ENCODE peak calls at places on chromosomes 11 and 22, in ten cellular contexts. One of them, this sample, is unnamed.

GRCh38 chr22:31247726-31248125 is 35.6 kb downstream of the LIMK2 start:
- DNase-seq in body of pancreas: no peak
- DNase-seq in IMR-90: no peak
- DNase-seq in ovary: no peak
- DNase-seq in sigmoid colon: no peak
- DNase-seq in A549: no peak
- DNase-seq in HCT116: no peak
- DNase-seq in GM12891: no peak
- DNase-seq in heart left ventricle: no peak
- DNase-seq in testis: no peak
- DNase-seq in this sample: no peak

GRCh38 chr11:16195659-16196058 is 160.7 kb downstream of the SOX6 start:
- DNase-seq in body of pancreas: peak
- DNase-seq in IMR-90: peak
- DNase-seq in ovary: no peak
- DNase-seq in sigmoid colon: no peak
- DNase-seq in A549: peak
- DNase-seq in HCT116: no peak
- DNase-seq in GM12891: no peak
- DNase-seq in heart left ventricle: no peak
- DNase-seq in testis: no peak
- DNase-seq in this sample: no peak

GRCh38 chr11:16393335-16393734 is 37.0 kb upstream of the SOX6 start:
- DNase-seq in body of pancreas: no peak
- DNase-seq in IMR-90: no peak
- DNase-seq in ovary: no peak
- DNase-seq in sigmoid colon: no peak
- DNase-seq in A549: no peak
- DNase-seq in HCT116: no peak
- DNase-seq in GM12891: no peak
- DNase-seq in heart left ventricle: no peak
- DNase-seq in testis: no peak
- DNase-seq in this sample: no peak

GRCh38 chr11:85685131-85685819 is 720 bp downstream of the CCDC89 start:
- DNase-seq in body of pancreas: no peak
- DNase-seq in IMR-90: peak
- DNase-seq in ovary: peak
- DNase-seq in sigmoid colon: peak
- DNase-seq in A549: no peak
- DNase-seq in HCT116: no peak
- DNase-seq in GM12891: no peak
- DNase-seq in heart left ventricle: peak
- DNase-seq in testis: peak
- DNase-seq in this sample: peak

GRCh38 chr11:82747471-82747870 is 13.8 kb upstream of the FAM181B start:
- DNase-seq in body of pancreas: no peak
- DNase-seq in IMR-90: no peak
- DNase-seq in ovary: no peak
- DNase-seq in sigmoid colon: no peak
- DNase-seq in A549: no peak
- DNase-seq in HCT116: no peak
- DNase-seq in GM12891: no peak
- DNase-seq in heart left ventricle: no peak
- DNase-seq in testis: no peak
- DNase-seq in this sample: no peak

GRCh38 chr22:32836286-32836859 is 34.9 kb downstream of the TIMP3 start:
- DNase-seq in body of pancreas: no peak
- DNase-seq in IMR-90: peak
- DNase-seq in ovary: no peak
- DNase-seq in sigmoid colon: no peak
- DNase-seq in A549: peak
- DNase-seq in HCT116: no peak
- DNase-seq in GM12891: peak
- DNase-seq in heart left ventricle: no peak
- DNase-seq in testis: no peak
- DNase-seq in this sample: peak

GRCh38 chr22:22565991-22566390 is 6.9 kb upstream of the PRAME start:
- DNase-seq in body of pancreas: no peak
- DNase-seq in IMR-90: peak
- DNase-seq in ovary: no peak
- DNase-seq in sigmoid colon: no peak
- DNase-seq in A549: peak
- DNase-seq in HCT116: no peak
- DNase-seq in GM12891: no peak
- DNase-seq in heart left ventricle: no peak
- DNase-seq in testis: no peak
- DNase-seq in this sample: no peak

GRCh38 chr11:61922539-61922938 is 5.2 kb upstream of the RAB3IL1 start:
- DNase-seq in body of pancreas: peak
- DNase-seq in IMR-90: peak
- DNase-seq in ovary: peak
- DNase-seq in sigmoid colon: peak
- DNase-seq in A549: no peak
- DNase-seq in HCT116: no peak
- DNase-seq in GM12891: no peak
- DNase-seq in heart left ventricle: peak
- DNase-seq in testis: peak
- DNase-seq in this sample: no peak

GRCh38 chr22:34296456-34296855 is 376.2 kb upstream of the LARGE1 start:
- DNase-seq in body of pancreas: no peak
- DNase-seq in IMR-90: no peak
- DNase-seq in ovary: no peak
- DNase-seq in sigmoid colon: no peak
- DNase-seq in A549: no peak
- DNase-seq in HCT116: no peak
- DNase-seq in GM12891: no peak
- DNase-seq in heart left ventricle: no peak
- DNase-seq in testis: no peak
- DNase-seq in this sample: no peak

GRCh38 chr11:130817608-130817944 is 98.7 kb downstream of the SNX19 start:
- DNase-seq in body of pancreas: peak
- DNase-seq in IMR-90: peak
- DNase-seq in ovary: no peak
- DNase-seq in sigmoid colon: no peak
- DNase-seq in A549: no peak
- DNase-seq in HCT116: no peak
- DNase-seq in GM12891: no peak
- DNase-seq in heart left ventricle: no peak
- DNase-seq in testis: no peak
- DNase-seq in this sample: no peak

GRCh38 chr11:14578551-14578956 is 58.4 kb upstream of the PSMA1 start:
- DNase-seq in body of pancreas: no peak
- DNase-seq in IMR-90: peak
- DNase-seq in ovary: no peak
- DNase-seq in sigmoid colon: no peak
- DNase-seq in A549: peak
- DNase-seq in HCT116: no peak
- DNase-seq in GM12891: no peak
- DNase-seq in heart left ventricle: peak
- DNase-seq in testis: no peak
- DNase-seq in this sample: no peak

GRCh38 chr11:69435161-69435990 is 46.1 kb upstream of the LINC01488 start:
- DNase-seq in body of pancreas: no peak
- DNase-seq in IMR-90: no peak
- DNase-seq in ovary: no peak
- DNase-seq in sigmoid colon: peak
- DNase-seq in A549: no peak
- DNase-seq in HCT116: no peak
- DNase-seq in GM12891: no peak
- DNase-seq in heart left ventricle: no peak
- DNase-seq in testis: no peak
- DNase-seq in this sample: no peak

GRCh38 chr11:86800076-86800955 is at the start of gene PRSS23:
- DNase-seq in body of pancreas: peak
- DNase-seq in IMR-90: peak
- DNase-seq in ovary: peak
- DNase-seq in sigmoid colon: peak
- DNase-seq in A549: peak
- DNase-seq in HCT116: no peak
- DNase-seq in GM12891: peak
- DNase-seq in heart left ventricle: peak
- DNase-seq in testis: peak
- DNase-seq in this sample: peak

GRCh38 chr11:18706330-18707243 is 8.0 kb downstream of the TMEM86A start:
- DNase-seq in body of pancreas: peak
- DNase-seq in IMR-90: no peak
- DNase-seq in ovary: peak
- DNase-seq in sigmoid colon: peak
- DNase-seq in A549: no peak
- DNase-seq in HCT116: no peak
- DNase-seq in GM12891: no peak
- DNase-seq in heart left ventricle: peak
- DNase-seq in testis: peak
- DNase-seq in this sample: no peak

GRCh38 chr22:22380098-22381030 is 128.2 kb downstream of the ZNF280B start:
- DNase-seq in body of pancreas: no peak
- DNase-seq in IMR-90: no peak
- DNase-seq in ovary: no peak
- DNase-seq in sigmoid colon: no peak
- DNase-seq in A549: no peak
- DNase-seq in HCT116: no peak
- DNase-seq in GM12891: peak
- DNase-seq in heart left ventricle: no peak
- DNase-seq in testis: no peak
- DNase-seq in this sample: no peak

GRCh38 chr11:75263944-75264349 is 23.4 kb downstream of the TPBGL start:
- DNase-seq in body of pancreas: no peak
- DNase-seq in IMR-90: peak
- DNase-seq in ovary: peak
- DNase-seq in sigmoid colon: peak
- DNase-seq in A549: no peak
- DNase-seq in HCT116: no peak
- DNase-seq in GM12891: no peak
- DNase-seq in heart left ventricle: no peak
- DNase-seq in testis: no peak
- DNase-seq in this sample: no peak

GRCh38 chr11:111944139-111944538 is 7.0 kb downstream of the DIXDC1 start:
- DNase-seq in body of pancreas: no peak
- DNase-seq in IMR-90: peak
- DNase-seq in ovary: no peak
- DNase-seq in sigmoid colon: no peak
- DNase-seq in A549: peak
- DNase-seq in HCT116: no peak
- DNase-seq in GM12891: no peak
- DNase-seq in heart left ventricle: no peak
- DNase-seq in testis: no peak
- DNase-seq in this sample: no peak

GRCh38 chr11:9276571-9276970 is 11.4 kb upstream of the DENND5A start:
- DNase-seq in body of pancreas: no peak
- DNase-seq in IMR-90: no peak
- DNase-seq in ovary: no peak
- DNase-seq in sigmoid colon: no peak
- DNase-seq in A549: peak
- DNase-seq in HCT116: no peak
- DNase-seq in GM12891: no peak
- DNase-seq in heart left ventricle: no peak
- DNase-seq in testis: no peak
- DNase-seq in this sample: no peak

GRCh38 chr22:19432092-19432844 is at the start of gene MRPL40:
- DNase-seq in body of pancreas: peak
- DNase-seq in IMR-90: peak
- DNase-seq in ovary: peak
- DNase-seq in sigmoid colon: peak
- DNase-seq in A549: peak
- DNase-seq in HCT116: peak
- DNase-seq in GM12891: peak
- DNase-seq in heart left ventricle: peak
- DNase-seq in testis: peak
- DNase-seq in this sample: peak
- TF ChIP-seq POLR2A in body of pancreas: peak
- TF ChIP-seq POLR2A in IMR-90: peak
- TF ChIP-seq POLR2A in ovary: peak
- TF ChIP-seq POLR2A in sigmoid colon: peak
- TF ChIP-seq POLR2A in A549: peak
- TF ChIP-seq POLR2A in HCT116: peak
- TF ChIP-seq POLR2A in GM12891: peak
- TF ChIP-seq POLR2A in heart left ventricle: peak
- TF ChIP-seq POLR2A in testis: peak
- TF ChIP-seq POLR2A in this sample: peak

GRCh38 chr11:65111537-65112225 is at the start of gene TM7SF2:
- DNase-seq in body of pancreas: peak
- DNase-seq in IMR-90: peak
- DNase-seq in ovary: peak
- DNase-seq in sigmoid colon: peak
- DNase-seq in A549: peak
- DNase-seq in HCT116: peak
- DNase-seq in GM12891: peak
- DNase-seq in heart left ventricle: peak
- DNase-seq in testis: peak
- DNase-seq in this sample: no peak
- TF ChIP-seq POLR2A in body of pancreas: peak
- TF ChIP-seq POLR2A in IMR-90: peak
- TF ChIP-seq POLR2A in ovary: peak
- TF ChIP-seq POLR2A in sigmoid colon: peak
- TF ChIP-seq POLR2A in A549: peak
- TF ChIP-seq POLR2A in HCT116: peak
- TF ChIP-seq POLR2A in GM12891: peak
- TF ChIP-seq POLR2A in heart left ventricle: peak
- TF ChIP-seq POLR2A in testis: peak
- TF ChIP-seq POLR2A in this sample: no peak

GRCh38 chr11:3642071-3642951 is 519 bp upstream of the ART5 start:
- DNase-seq in body of pancreas: peak
- DNase-seq in IMR-90: peak
- DNase-seq in ovary: peak
- DNase-seq in sigmoid colon: peak
- DNase-seq in A549: peak
- DNase-seq in HCT116: peak
- DNase-seq in GM12891: peak
- DNase-seq in heart left ventricle: peak
- DNase-seq in testis: peak
- DNase-seq in this sample: peak
- TF ChIP-seq POLR2A in body of pancreas: no peak
- TF ChIP-seq POLR2A in IMR-90: no peak
- TF ChIP-seq POLR2A in ovary: peak
- TF ChIP-seq POLR2A in sigmoid colon: no peak
- TF ChIP-seq POLR2A in A549: no peak
- TF ChIP-seq POLR2A in HCT116: no peak
- TF ChIP-seq POLR2A in GM12891: no peak
- TF ChIP-seq POLR2A in heart left ventricle: peak
- TF ChIP-seq POLR2A in testis: no peak
- TF ChIP-seq POLR2A in this sample: no peak

DNA sequence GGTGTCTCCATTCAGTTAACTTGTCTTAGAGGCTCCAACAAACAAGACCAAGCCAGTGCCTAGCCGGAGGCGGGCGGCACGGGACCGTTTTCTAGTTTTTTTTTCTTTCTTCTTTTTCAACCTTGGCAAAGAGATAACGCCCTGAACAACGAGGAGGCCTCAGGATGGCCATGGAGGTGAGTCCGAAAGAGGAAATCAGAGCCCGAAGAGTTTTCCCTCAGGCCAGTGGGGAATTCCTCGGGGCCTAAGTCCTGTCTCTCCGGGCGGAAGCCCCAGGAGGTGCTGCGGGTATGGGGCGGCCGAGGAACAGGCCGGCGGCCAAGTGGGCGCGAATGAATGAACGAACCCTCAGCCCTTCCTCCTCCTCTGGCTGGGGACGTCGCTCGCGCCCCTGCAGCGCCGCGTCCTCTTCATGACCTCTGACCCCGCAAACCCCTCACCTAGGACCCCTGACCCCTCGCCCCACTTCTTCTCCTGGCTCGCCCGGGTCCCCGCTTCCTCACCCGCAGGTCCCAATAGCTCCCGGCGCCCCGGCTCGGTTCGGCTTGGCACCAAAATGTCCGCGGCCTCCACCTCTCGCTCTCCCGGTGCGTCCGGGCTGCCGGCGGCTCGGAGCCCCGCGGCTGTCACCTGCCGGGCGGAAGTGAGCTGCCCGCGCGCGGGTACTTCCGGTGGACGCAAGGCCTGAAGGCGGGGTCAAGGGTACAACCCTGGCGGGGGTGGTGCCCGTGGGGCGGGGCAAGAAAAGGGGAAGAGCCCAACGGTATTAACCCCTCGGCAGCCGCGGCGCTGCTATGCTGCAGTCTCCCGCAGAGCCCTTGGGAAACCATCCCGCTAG is at the start of gene AP1B1:
- DNase-seq in body of pancreas: peak
- DNase-seq in IMR-90: peak
- DNase-seq in ovary: peak
- DNase-seq in sigmoid colon: peak
- DNase-seq in A549: peak
- DNase-seq in HCT116: peak
- DNase-seq in GM12891: peak
- DNase-seq in heart left ventricle: peak
- DNase-seq in testis: peak
- DNase-seq in this sample: peak
- TF ChIP-seq POLR2A in body of pancreas: peak
- TF ChIP-seq POLR2A in IMR-90: no peak
- TF ChIP-seq POLR2A in ovary: peak
- TF ChIP-seq POLR2A in sigmoid colon: peak
- TF ChIP-seq POLR2A in A549: peak
- TF ChIP-seq POLR2A in HCT116: peak
- TF ChIP-seq POLR2A in GM12891: peak
- TF ChIP-seq POLR2A in heart left ventricle: peak
- TF ChIP-seq POLR2A in testis: no peak
- TF ChIP-seq POLR2A in this sample: peak